ENCODE peak calls at places on chromosomes 4 and X, in eight cellular contexts. Y is Panc1; W is fibroblast of lung; C is GM23338; P is CD8-positive, alpha-beta T cell; R is DND-41; G is neural progenitor cell; E is tibial artery. S is an unnamed sample. For H3K4me1, the result is how much of the 10 kb centered on the place peaks cover.

GRCh38 chr4:143443728-143444127 is 69.8 kb upstream of the SMARCA5 start:
- DNase-seq in W (no peak), G (no peak), E (no peak), P (no peak), R (no peak), C (no peak), Y (no peak), S (no peak)

GRCh38 chr4:168218663-168219062 is 99.9 kb downstream of the DDX60 start:
- DNase-seq in R (no peak), G (no peak), P (no peak), C (no peak), E (no peak), Y (no peak), W (peak), S (no peak)

GRCh38 chr4:31613946-31614623 is 893.9 kb downstream of the PCDH7 start:
- DNase-seq in C (no peak), E (no peak), G (peak), W (peak), R (no peak), P (no peak), Y (no peak), S (peak)

GRCh38 chr4:71187399-71188196 is 151.2 kb upstream of the SLC4A4 start:
- DNase-seq in E (peak), P (peak), G (peak), R (peak), W (peak), C (no peak), Y (no peak), S (peak)

GRCh38 chrX:8868070-8868795 is 67.0 kb upstream of the FAM9A start:
- DNase-seq in Y (no peak), P (no peak), W (peak), E (no peak), G (no peak), R (no peak), C (no peak), S (no peak)

GRCh38 chr4:147789596-147789995 is 57.7 kb downstream of the ARHGAP10 start:
- DNase-seq in W (no peak), C (no peak), P (no peak), Y (no peak), G (no peak), E (no peak), R (no peak), S (no peak)

GRCh38 chr4:2352729-2353221 is 65.7 kb downstream of the ZFYVE28 start:
- DNase-seq in P (no peak), G (no peak), W (no peak), E (no peak), R (no peak), Y (no peak), C (no peak), S (no peak)

GRCh38 chr4:162126754-162127153 is 37.0 kb downstream of the FSTL5 start:
- DNase-seq in R (no peak), W (no peak), G (peak), E (no peak), P (no peak), C (peak), Y (no peak), S (no peak)

GRCh38 chrX:38311743-38312142 is 15.6 kb downstream of the RPGR start:
- DNase-seq in P (no peak), G (no peak), Y (no peak), C (no peak), W (peak), E (no peak), R (no peak), S (no peak)

GRCh38 chrX:104565791-104566687 is at the start of gene IL1RAPL2:
- DNase-seq in P (no peak), C (peak), R (no peak), W (peak), E (no peak), G (peak), Y (no peak), S (peak)

GRCh38 chr4:165328101-165328425 is 594 bp downstream of the MSMO1 start:
- DNase-seq in P (no peak), W (peak), G (no peak), C (no peak), R (no peak), E (no peak), Y (no peak), S (no peak)

GRCh38 chrX:129780441-129781105 is 824 bp downstream of the SASH3 start:
- DNase-seq in Y (no peak), P (no peak), R (peak), W (no peak), C (no peak), G (no peak), E (no peak), S (no peak)

GRCh38 chrX:129779086-129779672 is 570 bp upstream of the SASH3 start:
- DNase-seq in G (no peak), R (no peak), C (no peak), Y (no peak), E (no peak), P (no peak), W (no peak), S (no peak)

GRCh38 chrX:129782015-129782495 is 2.3 kb downstream of the SASH3 start:
- DNase-seq in P (no peak), E (no peak), G (no peak), C (no peak), R (peak), W (no peak), Y (no peak), S (no peak)

GRCh38 chrX:129781134-129782014 is 1.6 kb downstream of the SASH3 start:
- DNase-seq in W (no peak), C (no peak), R (peak), G (no peak), P (peak), E (peak), Y (no peak), S (no peak)

GRCh38 chrX:129779747-129780146 is at the start of gene SASH3:
- DNase-seq in R (peak), E (peak), G (no peak), P (peak), C (no peak), W (no peak), Y (no peak), S (no peak)
- H3K4me1 ChIP-seq in R (half or more), E (under half), G (under half), P (half or more), C (under half), W (under half), Y (under half), S (under half)

GRCh38 chrX:12951590-12951965 is 23.3 kb upstream of the TMSB4X start:
- DNase-seq in G (no peak), C (no peak), R (peak), P (no peak), E (no peak), W (no peak), Y (no peak), S (no peak)

GRCh38 chrX:12949927-12950656 is 24.8 kb upstream of the TMSB4X start:
- DNase-seq in G (no peak), E (peak), W (peak), P (peak), C (no peak), Y (no peak), R (peak), S (peak)

GRCh38 chrX:12953420-12953819 is 21.5 kb upstream of the TMSB4X start:
- DNase-seq in C (no peak), E (no peak), W (no peak), Y (no peak), P (peak), G (no peak), R (no peak), S (no peak)

GRCh38 chrX:12949205-12949926 is 25.5 kb upstream of the TMSB4X start:
- DNase-seq in E (no peak), R (no peak), P (no peak), G (no peak), Y (no peak), C (no peak), W (peak), S (no peak)

DNA sequence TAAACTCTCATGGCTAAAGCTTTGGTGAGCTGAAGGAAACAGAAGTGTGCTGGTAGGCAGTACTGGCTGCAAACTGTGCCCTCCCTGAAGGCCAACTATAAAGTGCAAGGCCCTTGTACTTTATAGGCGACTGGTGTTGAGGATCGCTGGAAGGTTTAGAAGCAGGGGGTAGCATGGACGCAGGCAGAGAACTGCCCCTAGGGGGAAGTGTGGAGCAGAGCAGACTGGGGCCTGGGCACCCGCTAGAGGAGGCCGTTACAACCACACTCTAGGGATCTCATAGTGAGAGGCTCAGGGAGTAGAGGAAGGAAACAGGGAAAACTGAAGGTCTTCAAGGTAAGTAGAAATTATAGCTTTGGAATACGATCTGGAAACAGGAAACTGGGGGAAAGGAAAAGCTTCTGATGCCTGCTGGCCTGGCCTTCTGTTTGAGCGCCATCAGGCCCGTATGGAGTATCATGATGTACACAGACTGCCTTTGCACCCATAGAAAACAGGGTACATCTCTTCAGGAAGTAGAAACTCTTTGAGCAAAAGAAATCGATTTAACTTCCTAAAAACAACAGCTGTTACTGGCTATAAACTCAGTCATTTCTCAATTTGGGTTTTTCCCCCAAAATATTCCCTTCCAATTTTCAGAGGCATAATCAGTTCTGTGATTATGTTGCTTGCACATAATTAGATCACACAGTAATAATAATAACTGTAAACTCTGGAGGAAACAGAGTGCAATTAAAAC is 23.9 kb upstream of the TMSB4X start:
- DNase-seq in W (no peak), G (peak), Y (no peak), E (no peak), P (peak), C (peak), R (peak), S (peak)
- H3K4me1 ChIP-seq in W (under half), G (under half), Y (under half), E (under half), P (half or more), C (under half), R (half or more), S (under half)

GRCh38 chr4:94462572-94462971 is 10.8 kb downstream of the PDLIM5 start:
- DNase-seq in W (no peak), E (no peak), Y (no peak), G (no peak), R (no peak), C (no peak), P (no peak), S (no peak)

GRCh38 chr4:94466923-94467322 is 15.2 kb downstream of the PDLIM5 start:
- DNase-seq in Y (no peak), E (no peak), R (no peak), W (no peak), G (no peak), C (no peak), P (no peak), S (no peak)

GRCh38 chr4:94459462-94460161 is 7.9 kb downstream of the PDLIM5 start:
- DNase-seq in W (no peak), P (no peak), E (no peak), R (no peak), C (peak), G (peak), Y (no peak), S (no peak)

GRCh38 chr4:94461506-94461905 is 9.8 kb downstream of the PDLIM5 start:
- DNase-seq in P (no peak), G (no peak), Y (no peak), R (no peak), W (no peak), E (no peak), C (no peak), S (no peak)

GRCh38 chr4:94463771-94464170 is 12.0 kb downstream of the PDLIM5 start:
- DNase-seq in P (no peak), W (peak), E (no peak), C (no peak), R (no peak), G (no peak), Y (no peak), S (no peak)
- H3K4me1 ChIP-seq in P (under half), W (under half), E (half or more), C (under half), R (under half), G (under half), Y (under half), S (under half)

GRCh38 chrX:20988118-20988517 is 386.1 kb upstream of the CNKSR2 start:
- DNase-seq in R (no peak), W (peak), Y (no peak), G (no peak), E (no peak), P (no peak), C (no peak), S (no peak)

GRCh38 chrX:20989361-20989760 is 384.9 kb upstream of the CNKSR2 start:
- DNase-seq in C (no peak), W (peak), R (no peak), G (no peak), P (no peak), Y (no peak), E (no peak), S (no peak)

DNA sequence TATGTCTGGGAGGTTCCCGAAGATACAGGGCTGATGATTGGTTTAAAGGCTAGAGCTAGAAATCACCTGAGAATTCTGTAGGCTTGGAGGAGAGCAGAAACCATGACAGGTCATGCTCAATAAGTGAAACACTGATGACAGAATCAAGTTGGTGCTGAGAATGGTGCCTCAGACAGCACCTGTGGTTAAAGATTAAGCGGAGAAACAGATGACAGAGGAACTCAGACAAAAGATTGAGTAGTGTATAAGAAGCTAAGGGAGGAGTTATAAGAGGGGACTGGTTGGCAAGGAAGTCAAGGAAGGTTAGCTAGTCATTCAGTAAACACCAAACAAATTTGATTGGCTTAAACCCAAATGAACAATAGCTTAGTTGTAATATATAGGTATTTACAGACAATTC is 385.4 kb upstream of the CNKSR2 start:
- DNase-seq in Y (no peak), P (no peak), W (no peak), E (no peak), C (no peak), G (no peak), R (no peak), S (no peak)
- H3K4me1 ChIP-seq in Y (under half), P (under half), W (under half), E (under half), C (under half), G (under half), R (under half), S (under half)

DNA sequence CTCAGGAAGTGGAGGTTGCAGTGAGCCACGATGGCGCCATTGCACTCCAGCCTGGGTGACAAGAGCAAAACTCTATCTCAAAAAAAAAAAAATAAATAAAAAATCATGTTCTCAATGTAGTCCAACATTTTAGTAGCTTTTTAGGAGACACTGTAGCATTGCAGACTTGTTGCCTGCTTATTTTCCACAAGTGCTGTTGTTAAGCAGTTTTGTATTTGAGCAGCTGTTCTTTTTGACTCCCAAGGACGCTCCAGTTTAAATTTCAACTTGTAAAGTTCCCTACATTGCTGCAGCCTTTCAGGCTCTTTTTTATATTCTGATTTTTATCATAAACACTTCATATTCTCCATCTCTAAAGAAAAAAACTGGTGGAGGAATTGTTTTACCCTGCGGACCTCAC is 83.1 kb downstream of the PPEF2 start:
- DNase-seq in E (no peak), C (no peak), R (no peak), G (no peak), Y (no peak), P (no peak), W (no peak), S (no peak)
- H3K4me1 ChIP-seq in E (under half), C (under half), R (under half), G (under half), Y (under half), P (under half), W (under half), S (under half)

S was measured in A673.